ENCODE peak calls at places on chromosomes 7 and 10, in eight cellular contexts. Y is COR-L47, A is A549, H is neural crest cell, E is lower lobe of right lung, B is iris pigment epithelial cell, Z is mammary epithelial cell, J is aorta. T is an unnamed sample.

GRCh38 chr10:120593693-120594092 is 136.7 kb downstream of the PLPP4 start:
- DNase-seq in Y (no peak), A (no peak), H (no peak), E (no peak), B (no peak), Z (no peak), J (no peak), T (no peak)

GRCh38 chr10:100812978-100813377 is 67.6 kb downstream of the PAX2 start:
- DNase-seq in Y (no peak), A (no peak), H (no peak), E (no peak), B (no peak), Z (no peak), J (peak; percentile 20), T (no peak)

GRCh38 chr10:69787681-69788080 is 14.0 kb upstream of the COL13A1 start:
- DNase-seq in Y (no peak), A (no peak), H (no peak), E (no peak), B (no peak), Z (no peak), J (no peak), T (no peak)

GRCh38 chr7:128157906-128158305 is 83.2 kb upstream of the LEP start:
- DNase-seq in Y (no peak), A (no peak), H (no peak), E (no peak), B (no peak), Z (no peak), J (no peak), T (no peak)

GRCh38 chr10:102384606-102385429 is 10.7 kb upstream of the NFKB2 start:
- DNase-seq in Y (no peak), A (no peak), H (no peak), E (no peak), B (peak; percentile 23), Z (no peak), J (no peak), T (no peak)

GRCh38 chr10:77756319-77757232 is 119.0 kb upstream of the KCNMA1 start:
- DNase-seq in Y (peak; percentile 13), A (peak; percentile 66), H (peak; percentile 57), E (no peak), B (peak; percentile 80), Z (peak; percentile 33), J (no peak), T (no peak)

GRCh38 chr10:60536529-60537114 is 146.9 kb upstream of the ANK3 start:
- DNase-seq in Y (no peak), A (no peak), H (no peak), E (no peak), B (peak; percentile 74), Z (peak; percentile 78), J (no peak), T (no peak)

GRCh38 chr10:103086261-103086660 is 106.8 kb downstream of the NT5C2 start:
- DNase-seq in Y (no peak), A (no peak), H (no peak), E (no peak), B (no peak), Z (no peak), J (no peak), T (no peak)

GRCh38 chr7:25951414-25952276 is 200.4 kb upstream of the NFE2L3 start:
- DNase-seq in Y (peak; percentile 91), A (peak; percentile 26), H (no peak), E (no peak), B (no peak), Z (no peak), J (peak; percentile 77), T (no peak)

GRCh38 chr7:37489703-37490102 is 41.0 kb upstream of the ELMO1 start:
- DNase-seq in Y (no peak), A (no peak), H (no peak), E (no peak), B (no peak), Z (no peak), J (no peak), T (no peak)

GRCh38 chr10:30491204-30491603 is 57.2 kb downstream of the MAP3K8 start:
- DNase-seq in Y (no peak), A (no peak), H (no peak), E (no peak), B (peak; percentile 43), Z (peak; percentile 82), J (no peak), T (no peak)

GRCh38 chr10:88389456-88389855 is 193.7 kb downstream of the RNLS start:
- DNase-seq in Y (no peak), A (no peak), H (peak; percentile 18), E (no peak), B (peak; percentile 67), Z (peak; percentile 30), J (no peak), T (no peak)

GRCh38 chr7:70570029-70570428 is 561.9 kb upstream of the GALNT17 start:
- DNase-seq in Y (no peak), A (no peak), H (no peak), E (no peak), B (no peak), Z (no peak), J (no peak), T (no peak)

GRCh38 chr7:19560111-19560883 is 148.5 kb downstream of the POLR1F start:
- DNase-seq in Y (no peak), A (no peak), H (no peak), E (no peak), B (peak; percentile 97), Z (peak; percentile 84), J (no peak), T (no peak)

GRCh38 chr10:56622335-56622973 is 261.4 kb upstream of the ZWINT start:
- DNase-seq in Y (no peak), A (no peak), H (no peak), E (no peak), B (no peak), Z (no peak), J (no peak), T (no peak)

GRCh38 chr10:84194424-84195043 is at the start of gene CDHR1:
- DNase-seq in Y (peak; percentile 20), A (peak; percentile 25), H (peak; percentile 26), E (no peak), B (no peak), Z (no peak), J (no peak), T (no peak)

GRCh38 chr10:84546609-84547008 is 218.2 kb downstream of the CCSER2 start:
- DNase-seq in Y (no peak), A (no peak), H (no peak), E (peak; percentile 65), B (no peak), Z (no peak), J (no peak), T (no peak)

GRCh38 chr7:1160665-1161010 is 642 bp upstream of the ZFAND2A start:
- DNase-seq in Y (no peak), A (no peak), H (no peak), E (no peak), B (no peak), Z (peak; percentile 5), J (no peak), T (no peak)

GRCh38 chr10:35434533-35434932 is 98.2 kb downstream of the CCNY start:
- DNase-seq in Y (no peak), A (no peak), H (no peak), E (no peak), B (no peak), Z (no peak), J (no peak), T (no peak)

GRCh38 chr10:38008006-38008405 is 2.5 kb upstream of the ZNF33A start:
- DNase-seq in Y (no peak), A (no peak), H (no peak), E (no peak), B (no peak), Z (peak; percentile 83), J (no peak), T (no peak)

GRCh38 chr10:12196531-12197211 is 683 bp downstream of the CDC123 start:
- DNase-seq in Y (no peak), A (no peak), H (no peak), E (no peak), B (no peak), Z (no peak), J (no peak), T (no peak)

GRCh38 chr10:119315128-119316001 is 108.0 kb downstream of the GRK5 start:
- DNase-seq in Y (peak; percentile 17), A (peak; percentile 95), H (no peak), E (no peak), B (peak; percentile 98), Z (peak; percentile 73), J (peak; percentile 91), T (peak; percentile 53)

GRCh38 chr7:3682028-3682712 is 381.1 kb downstream of the SDK1 start:
- DNase-seq in Y (no peak), A (no peak), H (no peak), E (no peak), B (peak; percentile 17), Z (no peak), J (no peak), T (no peak)

GRCh38 chr10:79116801-79117723 is 48.3 kb downstream of the ZMIZ1 start:
- DNase-seq in Y (no peak), A (no peak), H (no peak), E (peak; percentile 69), B (no peak), Z (peak; percentile 33), J (no peak), T (no peak)

GRCh38 chr10:116809528-116810500 is 39.5 kb upstream of the ENO4 start:
- DNase-seq in Y (no peak), A (peak; percentile 44), H (peak; percentile 28), E (no peak), B (no peak), Z (peak; percentile 34), J (no peak), T (no peak)

GRCh38 chr7:127802845-127803244 is 150.9 kb downstream of the SND1 start:
- DNase-seq in Y (no peak), A (no peak), H (no peak), E (no peak), B (no peak), Z (no peak), J (no peak), T (no peak)

GRCh38 chr10:114437456-114438292 is 33.4 kb upstream of the AFAP1L2 start:
- DNase-seq in Y (no peak), A (peak; percentile 64), H (no peak), E (no peak), B (peak; percentile 26), Z (peak; percentile 26), J (no peak), T (no peak)